ENCODE peak calls at places on chromosome 7, in nine cellular contexts. One of them, this sample, is unnamed.

GRCh38 chr7:151410405-151411390 is 860 bp upstream of the WDR86 start:
- DNase-seq in ovary: peak
- DNase-seq in AG10803: no peak
- DNase-seq in mucosa of descending colon: no peak
- DNase-seq in uterus: no peak
- DNase-seq in HL-60: no peak
- DNase-seq in OCI-LY7: no peak
- DNase-seq in cardiac fibroblast: no peak
- DNase-seq in BJ: no peak
- DNase-seq in this sample: no peak

GRCh38 chr7:42010751-42011150 is 226.3 kb downstream of the GLI3 start:
- DNase-seq in AG10803: peak
- DNase-seq in OCI-LY7: no peak
- DNase-seq in uterus: no peak
- DNase-seq in cardiac fibroblast: no peak
- DNase-seq in mucosa of descending colon: no peak
- DNase-seq in BJ: peak
- DNase-seq in ovary: no peak
- DNase-seq in HL-60: no peak
- DNase-seq in this sample: no peak

GRCh38 chr7:74482629-74483401 is 29.1 kb downstream of the GTF2IRD1 start:
- DNase-seq in uterus: peak
- DNase-seq in ovary: peak
- DNase-seq in HL-60: peak
- DNase-seq in BJ: peak
- DNase-seq in mucosa of descending colon: no peak
- DNase-seq in AG10803: peak
- DNase-seq in OCI-LY7: no peak
- DNase-seq in cardiac fibroblast: peak
- DNase-seq in this sample: peak

GRCh38 chr7:27442446-27442845 is 199.8 kb downstream of the EVX1 start:
- DNase-seq in HL-60: no peak
- DNase-seq in uterus: no peak
- DNase-seq in AG10803: peak
- DNase-seq in BJ: no peak
- DNase-seq in cardiac fibroblast: peak
- DNase-seq in OCI-LY7: no peak
- DNase-seq in mucosa of descending colon: no peak
- DNase-seq in ovary: no peak
- DNase-seq in this sample: peak

GRCh38 chr7:1676550-1677071 is 6.5 kb downstream of the ELFN1 start:
- DNase-seq in mucosa of descending colon: no peak
- DNase-seq in HL-60: no peak
- DNase-seq in uterus: no peak
- DNase-seq in BJ: no peak
- DNase-seq in ovary: no peak
- DNase-seq in OCI-LY7: no peak
- DNase-seq in cardiac fibroblast: no peak
- DNase-seq in AG10803: no peak
- DNase-seq in this sample: no peak

GRCh38 chr7:16411391-16411790 is 9.9 kb downstream of the CRPPA start:
- DNase-seq in mucosa of descending colon: no peak
- DNase-seq in uterus: no peak
- DNase-seq in OCI-LY7: no peak
- DNase-seq in ovary: no peak
- DNase-seq in AG10803: no peak
- DNase-seq in HL-60: no peak
- DNase-seq in cardiac fibroblast: peak
- DNase-seq in BJ: no peak
- DNase-seq in this sample: no peak

GRCh38 chr7:41578700-41579099 is 124.2 kb downstream of the INHBA start:
- DNase-seq in ovary: no peak
- DNase-seq in HL-60: no peak
- DNase-seq in cardiac fibroblast: no peak
- DNase-seq in OCI-LY7: no peak
- DNase-seq in uterus: no peak
- DNase-seq in AG10803: no peak
- DNase-seq in BJ: no peak
- DNase-seq in mucosa of descending colon: no peak
- DNase-seq in this sample: no peak

GRCh38 chr7:3787717-3788311 is 486.8 kb downstream of the SDK1 start:
- DNase-seq in BJ: no peak
- DNase-seq in AG10803: no peak
- DNase-seq in ovary: no peak
- DNase-seq in uterus: no peak
- DNase-seq in OCI-LY7: no peak
- DNase-seq in cardiac fibroblast: peak
- DNase-seq in mucosa of descending colon: peak
- DNase-seq in HL-60: no peak
- DNase-seq in this sample: no peak

GRCh38 chr7:16919440-16919839 is 37.7 kb upstream of the AGR3 start:
- DNase-seq in cardiac fibroblast: no peak
- DNase-seq in ovary: no peak
- DNase-seq in HL-60: no peak
- DNase-seq in OCI-LY7: no peak
- DNase-seq in uterus: no peak
- DNase-seq in AG10803: no peak
- DNase-seq in BJ: no peak
- DNase-seq in mucosa of descending colon: no peak
- DNase-seq in this sample: no peak

GRCh38 chr7:90530263-90530662 is 60.8 kb downstream of the PTTG1IP2 start:
- DNase-seq in OCI-LY7: no peak
- DNase-seq in cardiac fibroblast: peak
- DNase-seq in AG10803: peak
- DNase-seq in uterus: no peak
- DNase-seq in HL-60: no peak
- DNase-seq in mucosa of descending colon: no peak
- DNase-seq in BJ: no peak
- DNase-seq in ovary: no peak
- DNase-seq in this sample: no peak

GRCh38 chr7:51543801-51544553 is 227.4 kb upstream of the COBL start:
- DNase-seq in OCI-LY7: no peak
- DNase-seq in ovary: no peak
- DNase-seq in HL-60: no peak
- DNase-seq in mucosa of descending colon: no peak
- DNase-seq in cardiac fibroblast: no peak
- DNase-seq in BJ: no peak
- DNase-seq in uterus: no peak
- DNase-seq in AG10803: no peak
- DNase-seq in this sample: no peak

GRCh38 chr7:150382123-150382843 is 3.2 kb downstream of the ZNF775 start:
- DNase-seq in mucosa of descending colon: peak
- DNase-seq in OCI-LY7: no peak
- DNase-seq in HL-60: no peak
- DNase-seq in cardiac fibroblast: no peak
- DNase-seq in ovary: no peak
- DNase-seq in AG10803: no peak
- DNase-seq in uterus: no peak
- DNase-seq in BJ: no peak
- DNase-seq in this sample: no peak

GRCh38 chr7:37248396-37248836 is 200.2 kb downstream of the ELMO1 start:
- DNase-seq in OCI-LY7: no peak
- DNase-seq in AG10803: no peak
- DNase-seq in ovary: peak
- DNase-seq in cardiac fibroblast: no peak
- DNase-seq in uterus: no peak
- DNase-seq in HL-60: no peak
- DNase-seq in BJ: no peak
- DNase-seq in mucosa of descending colon: no peak
- DNase-seq in this sample: no peak

GRCh38 chr7:88169717-88170320 is 50.0 kb downstream of the SRI start:
- DNase-seq in uterus: no peak
- DNase-seq in HL-60: no peak
- DNase-seq in AG10803: peak
- DNase-seq in cardiac fibroblast: peak
- DNase-seq in BJ: no peak
- DNase-seq in mucosa of descending colon: no peak
- DNase-seq in OCI-LY7: peak
- DNase-seq in ovary: no peak
- DNase-seq in this sample: no peak

GRCh38 chr7:4830176-4830575 is 31.7 kb downstream of the PAPOLB start:
- DNase-seq in HL-60: peak
- DNase-seq in uterus: peak
- DNase-seq in AG10803: peak
- DNase-seq in OCI-LY7: peak
- DNase-seq in BJ: no peak
- DNase-seq in ovary: no peak
- DNase-seq in mucosa of descending colon: peak
- DNase-seq in cardiac fibroblast: peak
- DNase-seq in this sample: no peak

GRCh38 chr7:141421306-141421705 is 129.9 kb upstream of the AGK start:
- DNase-seq in mucosa of descending colon: no peak
- DNase-seq in HL-60: no peak
- DNase-seq in AG10803: no peak
- DNase-seq in cardiac fibroblast: no peak
- DNase-seq in BJ: no peak
- DNase-seq in OCI-LY7: no peak
- DNase-seq in uterus: no peak
- DNase-seq in ovary: no peak
- DNase-seq in this sample: no peak

GRCh38 chr7:103140684-103141083 is 8.2 kb downstream of the NAPEPLD start:
- DNase-seq in HL-60: no peak
- DNase-seq in AG10803: no peak
- DNase-seq in ovary: no peak
- DNase-seq in BJ: no peak
- DNase-seq in mucosa of descending colon: no peak
- DNase-seq in OCI-LY7: no peak
- DNase-seq in cardiac fibroblast: no peak
- DNase-seq in uterus: no peak
- DNase-seq in this sample: no peak

GRCh38 chr7:140607441-140607989 is 33.1 kb downstream of the DENND2A start:
- DNase-seq in mucosa of descending colon: peak
- DNase-seq in uterus: peak
- DNase-seq in cardiac fibroblast: peak
- DNase-seq in OCI-LY7: no peak
- DNase-seq in ovary: peak
- DNase-seq in AG10803: peak
- DNase-seq in HL-60: no peak
- DNase-seq in BJ: no peak
- DNase-seq in this sample: no peak

GRCh38 chr7:75646551-75647102 is 92.1 kb downstream of the HIP1 start:
- DNase-seq in mucosa of descending colon: no peak
- DNase-seq in uterus: no peak
- DNase-seq in HL-60: no peak
- DNase-seq in AG10803: no peak
- DNase-seq in OCI-LY7: no peak
- DNase-seq in ovary: no peak
- DNase-seq in cardiac fibroblast: no peak
- DNase-seq in BJ: no peak
- DNase-seq in this sample: no peak
- TF ChIP-seq CTCF in mucosa of descending colon: no peak
- TF ChIP-seq CTCF in uterus: no peak
- TF ChIP-seq CTCF in HL-60: no peak
- TF ChIP-seq CTCF in AG10803: no peak
- TF ChIP-seq CTCF in OCI-LY7: no peak
- TF ChIP-seq CTCF in ovary: no peak
- TF ChIP-seq CTCF in cardiac fibroblast: no peak
- TF ChIP-seq CTCF in BJ: no peak
- TF ChIP-seq CTCF in this sample: no peak

GRCh38 chr7:158819571-158820203 is 9.6 kb downstream of the ESYT2 start:
- DNase-seq in HL-60: peak
- DNase-seq in OCI-LY7: no peak
- DNase-seq in ovary: no peak
- DNase-seq in AG10803: peak
- DNase-seq in uterus: no peak
- DNase-seq in BJ: no peak
- DNase-seq in cardiac fibroblast: peak
- DNase-seq in mucosa of descending colon: no peak
- DNase-seq in this sample: no peak

GRCh38 chr7:158820656-158821055 is 8.7 kb downstream of the ESYT2 start:
- DNase-seq in BJ: no peak
- DNase-seq in mucosa of descending colon: no peak
- DNase-seq in HL-60: no peak
- DNase-seq in uterus: no peak
- DNase-seq in cardiac fibroblast: peak
- DNase-seq in ovary: no peak
- DNase-seq in OCI-LY7: no peak
- DNase-seq in AG10803: no peak
- DNase-seq in this sample: no peak

GRCh38 chr7:158818325-158819213 is 10.7 kb downstream of the ESYT2 start:
- DNase-seq in HL-60: peak
- DNase-seq in BJ: peak
- DNase-seq in OCI-LY7: no peak
- DNase-seq in cardiac fibroblast: peak
- DNase-seq in ovary: peak
- DNase-seq in mucosa of descending colon: peak
- DNase-seq in AG10803: peak
- DNase-seq in uterus: peak
- DNase-seq in this sample: peak

GRCh38 chr7:158824028-158824427 is 5.3 kb downstream of the ESYT2 start:
- DNase-seq in mucosa of descending colon: no peak
- DNase-seq in AG10803: no peak
- DNase-seq in cardiac fibroblast: peak
- DNase-seq in ovary: no peak
- DNase-seq in uterus: no peak
- DNase-seq in BJ: no peak
- DNase-seq in HL-60: peak
- DNase-seq in OCI-LY7: peak
- DNase-seq in this sample: no peak

GRCh38 chr7:158821173-158822021 is 7.9 kb downstream of the ESYT2 start:
- DNase-seq in AG10803: peak
- DNase-seq in uterus: no peak
- DNase-seq in OCI-LY7: no peak
- DNase-seq in HL-60: peak
- DNase-seq in ovary: no peak
- DNase-seq in mucosa of descending colon: no peak
- DNase-seq in BJ: no peak
- DNase-seq in cardiac fibroblast: peak
- DNase-seq in this sample: no peak
- H3K4me3 ChIP-seq in AG10803: peak
- H3K4me3 ChIP-seq in uterus: no peak
- H3K4me3 ChIP-seq in OCI-LY7: no peak
- H3K4me3 ChIP-seq in HL-60: no peak
- H3K4me3 ChIP-seq in ovary: no peak
- H3K4me3 ChIP-seq in mucosa of descending colon: no peak
- H3K4me3 ChIP-seq in BJ: no peak
- H3K4me3 ChIP-seq in cardiac fibroblast: peak
- H3K4me3 ChIP-seq in this sample: no peak

DNA sequence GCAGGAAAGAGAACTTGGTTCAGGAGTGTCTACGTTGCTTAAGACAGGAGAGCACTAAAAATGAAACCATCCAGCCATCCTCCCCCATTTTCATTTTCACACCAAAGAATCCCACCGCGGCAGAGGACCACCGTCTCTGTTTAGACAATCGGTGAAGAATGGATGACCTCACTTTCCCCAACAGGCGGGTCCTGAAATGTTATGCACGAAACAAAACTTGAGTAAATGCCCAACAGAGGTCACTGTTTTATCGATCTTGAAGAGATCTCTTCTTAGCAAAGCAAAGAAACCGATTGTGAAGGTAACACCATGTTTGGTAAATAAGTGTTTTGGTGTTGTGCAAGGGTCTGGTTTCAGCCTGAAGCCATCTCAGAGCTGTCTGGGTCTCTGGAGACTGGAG is 1.4 kb upstream of the IL6 start:
- DNase-seq in mucosa of descending colon: no peak
- DNase-seq in BJ: no peak
- DNase-seq in AG10803: peak
- DNase-seq in HL-60: no peak
- DNase-seq in cardiac fibroblast: peak
- DNase-seq in ovary: no peak
- DNase-seq in OCI-LY7: peak
- DNase-seq in uterus: no peak
- DNase-seq in this sample: no peak
- TF ChIP-seq CTCF in mucosa of descending colon: no peak
- TF ChIP-seq CTCF in BJ: no peak
- TF ChIP-seq CTCF in AG10803: peak
- TF ChIP-seq CTCF in HL-60: no peak
- TF ChIP-seq CTCF in cardiac fibroblast: no peak
- TF ChIP-seq CTCF in ovary: no peak
- TF ChIP-seq CTCF in OCI-LY7: peak
- TF ChIP-seq CTCF in uterus: no peak
- TF ChIP-seq CTCF in this sample: no peak

GRCh38 chr7:106423836-106424475 is 139.2 kb upstream of the NAMPT start:
- DNase-seq in cardiac fibroblast: no peak
- DNase-seq in AG10803: no peak
- DNase-seq in ovary: no peak
- DNase-seq in BJ: no peak
- DNase-seq in HL-60: no peak
- DNase-seq in uterus: no peak
- DNase-seq in mucosa of descending colon: no peak
- DNase-seq in OCI-LY7: no peak
- DNase-seq in this sample: no peak
- H3K4me3 ChIP-seq in cardiac fibroblast: no peak
- H3K4me3 ChIP-seq in AG10803: no peak
- H3K4me3 ChIP-seq in ovary: no peak
- H3K4me3 ChIP-seq in BJ: no peak
- H3K4me3 ChIP-seq in HL-60: no peak
- H3K4me3 ChIP-seq in uterus: no peak
- H3K4me3 ChIP-seq in mucosa of descending colon: no peak
- H3K4me3 ChIP-seq in OCI-LY7: no peak
- H3K4me3 ChIP-seq in this sample: no peak

This sample was measured in AG04449.